ENCODE peak calls at places on chromosomes 7 and 10, in five cellular contexts. H is HepG2, C is endothelial cell of umbilical vein, V is SK-N-SH, R is H1. T is an unnamed sample.

GRCh38 chr10:127300868-127301321 is 104.5 kb upstream of the INSYN2A start:
- DNase-seq in H (peak; percentile 87), C (no peak), V (no peak), R (no peak), T (no peak)

GRCh38 chr10:75417522-75417927 is 13.9 kb upstream of the LRMDA start:
- DNase-seq in H (no peak), C (no peak), V (no peak), R (peak; percentile 79), T (no peak)

GRCh38 chr10:111989136-111990050 is 194.2 kb downstream of the GPAM start:
- DNase-seq in H (no peak), C (no peak), V (peak; percentile 48), R (no peak), T (no peak)

GRCh38 chr10:77077546-77077945 is 560.1 kb downstream of the KCNMA1 start:
- DNase-seq in H (no peak), C (no peak), V (no peak), R (no peak), T (no peak)

GRCh38 chr7:6444516-6445269 is 3.1 kb downstream of the DAGLB start:
- DNase-seq in H (no peak), C (no peak), V (no peak), R (no peak), T (no peak)

GRCh38 chr10:125209591-125210373 is 49.4 kb upstream of the CTBP2 start:
- DNase-seq in H (no peak), C (peak; percentile 9), V (no peak), R (no peak), T (no peak)

GRCh38 chr10:63438506-63439498 is 27.0 kb downstream of the JMJD1C start:
- DNase-seq in H (no peak), C (peak; percentile 57), V (no peak), R (no peak), T (no peak)

GRCh38 chr10:11547111-11547625 is 64.3 kb downstream of the USP6NL start:
- DNase-seq in H (peak; percentile 55), C (peak; percentile 65), V (no peak), R (no peak), T (peak; percentile 45)

GRCh38 chr10:30359373-30360206 is 10.5 kb upstream of the MTPAP start:
- DNase-seq in H (peak; percentile 81), C (peak; percentile 56), V (peak; percentile 74), R (peak; percentile 71), T (no peak)

GRCh38 chr10:112435013-112435619 is 11.6 kb downstream of the ZDHHC6 start:
- DNase-seq in H (peak; percentile 52), C (peak; percentile 63), V (no peak), R (no peak), T (no peak)

DNA sequence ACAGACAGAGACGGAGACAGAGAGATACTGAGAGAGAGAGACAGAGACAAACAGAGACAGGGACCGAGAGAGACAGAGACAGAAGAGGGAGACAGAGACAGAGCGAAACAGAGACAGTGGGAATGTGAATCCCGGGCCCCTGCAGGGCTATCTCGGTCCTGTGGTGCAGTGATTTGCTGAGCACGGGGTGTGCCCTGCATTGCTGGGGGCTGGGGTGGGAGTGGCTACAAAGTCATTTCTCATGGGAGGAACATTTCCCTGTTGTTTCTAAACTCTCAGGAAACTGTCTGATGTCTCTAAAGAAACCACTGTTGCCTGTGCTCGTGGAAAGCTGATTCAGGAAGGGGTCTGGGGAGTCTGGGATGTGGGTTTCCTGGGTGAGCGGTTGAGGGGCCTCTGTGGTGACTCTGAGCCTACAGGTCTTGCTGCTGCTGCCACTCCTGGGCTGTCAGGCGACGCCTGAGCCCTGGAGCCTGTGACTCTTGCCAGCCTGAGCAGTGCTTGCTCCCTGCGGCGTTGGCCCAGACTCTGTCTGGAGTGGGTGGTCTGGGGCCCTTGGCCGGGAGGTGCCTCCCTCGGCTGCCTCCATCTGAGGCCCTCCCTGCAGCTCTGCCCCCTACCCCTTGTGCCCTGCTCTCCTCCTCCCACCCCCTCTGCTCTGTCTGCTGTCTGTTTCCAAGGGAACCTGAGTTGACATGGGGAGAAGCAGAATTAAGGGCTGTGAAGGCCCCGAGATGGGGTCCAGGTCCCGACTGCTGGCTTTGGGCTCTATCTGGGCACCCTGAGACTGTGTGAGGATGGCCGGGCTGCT is 292.0 kb downstream of the WDR37 start:
- DNase-seq in H (no peak), C (no peak), V (no peak), R (no peak), T (peak; percentile 14)
- TF ChIP-seq POLR2AphosphoS5 in H (no peak), C (no peak), V (no peak), R (no peak), T (no peak)

GRCh38 chr10:48523212-48523819 is 81.6 kb downstream of the ARHGAP22 start:
- DNase-seq in H (no peak), C (peak; percentile 44), V (peak; percentile 74), R (no peak), T (no peak)
- H3K9ac ChIP-seq in H (no peak overlapping the region), C (no peak overlapping the region), V (peak overlapping the region; percentile 50), R (no peak overlapping the region), T (no peak overlapping the region)

GRCh38 chr10:61901829-61902447 is 439 bp downstream of the ARID5B start:
- DNase-seq in H (no peak), C (no peak), V (no peak), R (no peak), T (no peak)

GRCh38 chr10:61899663-61899996 is 1.9 kb upstream of the ARID5B start:
- DNase-seq in H (no peak), C (no peak), V (no peak), R (no peak), T (no peak)

GRCh38 chr10:61899045-61899444 is 2.5 kb upstream of the ARID5B start:
- DNase-seq in H (no peak), C (peak; percentile 81), V (peak; percentile 33), R (no peak), T (peak; percentile 93)

GRCh38 chr10:61900829-61901783 is at the start of gene ARID5B:
- DNase-seq in H (peak; percentile 68), C (peak; percentile 59), V (peak; percentile 68), R (no peak), T (no peak)

DNA sequence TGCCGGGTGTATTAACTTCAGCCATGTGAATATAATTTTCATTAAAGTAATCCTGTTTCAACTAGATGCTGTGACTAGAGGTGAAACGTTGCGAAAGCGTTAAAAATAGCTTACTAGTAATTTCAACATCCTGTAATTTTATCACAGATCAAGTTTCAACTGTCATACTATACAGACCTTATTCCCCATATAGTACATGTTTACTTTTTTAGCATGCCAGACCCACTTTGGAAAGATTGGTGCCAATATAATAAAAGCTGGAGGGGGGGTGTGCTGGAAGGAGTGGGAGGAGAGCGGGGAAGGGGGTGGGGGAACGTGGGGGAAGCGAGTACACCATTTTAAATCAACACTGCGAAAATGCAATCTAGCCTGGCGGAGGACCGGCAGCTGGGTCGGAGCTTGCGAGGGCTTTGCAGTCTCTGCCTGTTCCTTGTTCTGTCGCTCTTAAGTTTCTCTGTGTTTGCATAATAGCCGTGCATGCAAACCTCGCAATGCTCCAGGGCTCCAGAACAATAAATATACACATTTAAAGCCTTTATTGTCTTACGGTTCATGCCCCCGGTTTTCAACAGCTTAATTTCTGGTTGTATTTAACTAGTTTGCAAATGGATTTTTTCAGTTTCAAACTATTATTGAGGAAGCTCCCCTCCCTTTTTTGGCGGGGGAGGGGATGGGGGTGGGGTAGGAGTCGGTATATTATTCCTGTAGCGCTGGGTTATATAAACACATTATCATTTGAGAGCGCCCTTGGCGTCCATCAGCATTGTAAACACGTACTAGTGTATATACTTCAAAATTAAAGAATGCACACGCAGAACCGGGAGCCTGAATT is 1.3 kb upstream of the ARID5B start:
- DNase-seq in H (peak; percentile 26), C (peak; percentile 66), V (peak; percentile 72), R (no peak), T (no peak)
- TF ChIP-seq POLR2AphosphoS5 in H (no peak), C (no peak), V (no peak), R (no peak), T (no peak)

GRCh38 chr7:157692156-157693011 is 355.6 kb downstream of the DNAJB6 start:
- DNase-seq in H (no peak), C (no peak), V (no peak), R (no peak), T (no peak)
- H3K9ac ChIP-seq in H (no peak overlapping the region), C (no peak overlapping the region), V (no peak overlapping the region), R (no peak overlapping the region), T (no peak overlapping the region)

GRCh38 chr7:4700577-4701235 is 18.6 kb downstream of the FOXK1 start:
- DNase-seq in H (no peak), C (peak; percentile 91), V (no peak), R (no peak), T (no peak)
- TF ChIP-seq POLR2AphosphoS5 in H (no peak), C (peak; percentile 71), V (no peak), R (no peak), T (no peak)

DNA sequence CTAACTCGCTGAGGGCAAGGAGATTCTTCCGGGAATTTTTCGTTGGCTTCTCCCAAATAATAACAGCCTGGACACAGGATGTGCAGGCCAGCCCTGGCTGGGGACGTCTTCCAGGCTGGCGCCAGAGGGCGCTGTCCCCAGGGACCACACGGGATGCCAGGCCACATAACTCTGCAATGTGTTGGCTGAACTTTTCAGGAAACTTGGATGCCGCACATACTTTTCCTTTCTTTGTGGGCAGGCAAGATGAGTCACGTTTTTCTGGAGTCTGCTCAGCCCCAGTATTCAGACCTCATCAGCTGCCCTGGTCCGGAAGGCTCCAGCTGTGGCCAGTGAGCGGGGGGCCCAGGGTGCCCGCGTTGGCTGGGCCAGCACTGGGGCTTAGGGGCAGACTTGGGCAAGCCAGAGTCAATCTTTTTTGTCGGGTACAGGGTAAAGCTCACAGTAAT is 122.7 kb downstream of the PRKAG2 start:
- DNase-seq in H (peak; percentile 89), C (peak; percentile 97), V (peak; percentile 85), R (peak; percentile 91), T (peak; percentile 34)
- H3K9ac ChIP-seq in H (no peak overlapping the region), C (peak overlapping the region; percentile 36), V (no peak overlapping the region), R (no peak overlapping the region), T (no peak overlapping the region)

DNA sequence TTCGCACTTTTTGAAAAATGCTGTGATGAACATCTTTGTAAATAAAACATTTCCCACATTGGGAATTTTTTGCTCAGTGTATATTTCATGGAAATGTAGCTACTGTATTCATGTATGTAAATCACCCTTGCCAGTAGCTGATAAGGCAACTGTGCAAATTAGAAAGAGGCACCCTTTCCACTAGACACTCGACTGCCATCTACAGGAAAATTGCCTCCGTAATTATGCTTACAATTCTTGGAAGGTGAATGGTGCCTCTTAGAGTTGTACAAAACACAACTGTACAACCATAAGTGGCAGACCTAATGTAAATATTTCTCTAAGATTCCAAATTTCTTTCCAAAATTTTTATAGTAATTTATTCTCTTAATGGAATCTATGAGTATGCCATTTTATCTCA is 491.7 kb downstream of the CCSER2 start:
- DNase-seq in H (peak; percentile 11), C (no peak), V (no peak), R (no peak), T (no peak)
- TF ChIP-seq POLR2AphosphoS5 in H (no peak), C (no peak), V (no peak), R (no peak), T (no peak)

T was measured in SK-N-MC.